ENCODE peak calls at places on chromosomes 11 and 22, in six cellular contexts. P, T, Z, F, B and W are unnamed samples.

GRCh38 chr22:49592780-49593501 is 234.7 kb downstream of the BRD1 start:
- DNase-seq in P (no peak), T (no peak), Z (no peak), F (no peak), B (no peak), W (no peak)

GRCh38 chr11:13152736-13153541 is 124.7 kb upstream of the BMAL1 start:
- DNase-seq in P (no peak), T (peak), Z (no peak), F (peak), B (peak), W (peak)

GRCh38 chr22:35212020-35212419 is 45.3 kb upstream of the HMGXB4 start:
- DNase-seq in P (no peak), T (peak), Z (no peak), F (peak), B (no peak), W (no peak)

GRCh38 chr11:73372371-73372993 is 3.7 kb upstream of the RELT start:
- DNase-seq in P (no peak), T (peak), Z (no peak), F (peak), B (no peak), W (no peak)

GRCh38 chr22:31262369-31263133 is 29.7 kb downstream of the PIK3IP1 start:
- DNase-seq in P (no peak), T (no peak), Z (no peak), F (no peak), B (no peak), W (no peak)

GRCh38 chr11:41714101-41714500 is 254.6 kb upstream of the LRRC4C start:
- DNase-seq in P (no peak), T (no peak), Z (no peak), F (no peak), B (no peak), W (no peak)

GRCh38 chr22:46251266-46251665 is 1.2 kb upstream of the CDPF1 start:
- DNase-seq in P (no peak), T (no peak), Z (no peak), F (no peak), B (no peak), W (no peak)

GRCh38 chr11:86069408-86070086 is 663 bp upstream of the PICALM start:
- DNase-seq in P (no peak), T (peak), Z (no peak), F (peak), B (peak), W (no peak)

GRCh38 chr22:46843691-46844297 is 81.3 kb downstream of the TBC1D22A start:
- DNase-seq in P (no peak), T (peak), Z (no peak), F (no peak), B (no peak), W (no peak)

GRCh38 chr11:117076941-117077659 is 21.1 kb downstream of the SIK3 start:
- DNase-seq in P (no peak), T (no peak), Z (no peak), F (no peak), B (peak), W (peak)

GRCh38 chr11:128582496-128583366 is 4.6 kb downstream of the ETS1 start:
- DNase-seq in P (no peak), T (peak), Z (no peak), F (peak), B (no peak), W (no peak)

GRCh38 chr22:43001271-43002197 is 13.4 kb downstream of the PACSIN2 start:
- DNase-seq in P (no peak), T (no peak), Z (no peak), F (peak), B (no peak), W (no peak)

GRCh38 chr11:131644204-131644603 is 273.8 kb downstream of the NTM start:
- DNase-seq in P (no peak), T (no peak), Z (no peak), F (no peak), B (no peak), W (no peak)

GRCh38 chr11:96540875-96541274 is 151.1 kb downstream of the JRKL start:
- DNase-seq in P (no peak), T (no peak), Z (no peak), F (no peak), B (no peak), W (no peak)

GRCh38 chr11:61080526-61080925 is 21.8 kb upstream of the CD5 start:
- DNase-seq in P (no peak), T (no peak), Z (peak), F (no peak), B (no peak), W (no peak)